ENCODE peak calls at places on chromosomes 12 and 14, in six cellular contexts. Z is GM12878, G is K562, D is H1, V is HCT116, Y is HepG2. B is an unnamed sample.
A peak's percentile ranks its signal among the peaks of the same experiment; 100 is the strongest.

GRCh38 chr12:18601962-18602361 is 135.8 kb downstream of the PLCZ1 start:
- DNase-seq in Z (no peak), G (no peak), D (no peak), V (no peak), Y (no peak), B (no peak)

GRCh38 chr12:104467346-104467837 is 10.6 kb downstream of the CHST11 start:
- DNase-seq in Z (no peak), G (peak; percentile 64), D (no peak), V (no peak), Y (no peak), B (no peak)

GRCh38 chr14:29111554-29111953 is 345.0 kb downstream of the FOXG1 start:
- DNase-seq in Z (no peak), G (no peak), D (no peak), V (no peak), Y (no peak), B (no peak)

GRCh38 chr12:25241171-25242020 is 9.3 kb downstream of the KRAS start:
- DNase-seq in Z (no peak), G (peak; percentile 12), D (no peak), V (peak; percentile 18), Y (peak; percentile 24), B (peak; percentile 56)

GRCh38 chr12:6778212-6778570 is 5.9 kb downstream of the LAG3 start:
- DNase-seq in Z (no peak), G (no peak), D (peak; percentile 70), V (no peak), Y (no peak), B (no peak)

GRCh38 chr14:54577977-54578376 is 11.0 kb downstream of the SAMD4A start:
- DNase-seq in Z (no peak), G (no peak), D (no peak), V (no peak), Y (peak; percentile 20), B (no peak)

GRCh38 chr12:91432079-91432478 is 249.5 kb upstream of the DCN start:
- DNase-seq in Z (no peak), G (no peak), D (no peak), V (no peak), Y (no peak), B (no peak)

GRCh38 chr12:65673732-65674131 is 150.6 kb upstream of the HMGA2 start:
- DNase-seq in Z (no peak), G (no peak), D (no peak), V (no peak), Y (no peak), B (no peak)

GRCh38 chr12:16359512-16360491 is 12.4 kb downstream of the MGST1 start:
- DNase-seq in Z (no peak), G (peak; percentile 53), D (peak; percentile 85), V (peak; percentile 47), Y (peak; percentile 56), B (peak; percentile 91)

GRCh38 chr14:99654235-99655000 is 9.5 kb downstream of the HHIPL1 start:
- DNase-seq in Z (no peak), G (no peak), D (no peak), V (no peak), Y (no peak), B (no peak)

GRCh38 chr14:101889898-101890297 is 74.5 kb upstream of the DYNC1H1 start:
- DNase-seq in Z (no peak), G (no peak), D (no peak), V (no peak), Y (no peak), B (no peak)

GRCh38 chr12:120972870-120973543 is 5.3 kb upstream of the HNF1A start:
- DNase-seq in Z (no peak), G (no peak), D (no peak), V (no peak), Y (peak; percentile 90), B (peak; percentile 98)

GRCh38 chr14:76261371-76261811 is 109.7 kb downstream of the GPATCH2L start:
- DNase-seq in Z (no peak), G (peak; percentile 11), D (no peak), V (no peak), Y (no peak), B (peak; percentile 57)

GRCh38 chr12:119988440-119988787 is 622 bp upstream of the BICDL1 start:
- DNase-seq in Z (no peak), G (no peak), D (no peak), V (no peak), Y (no peak), B (no peak)

GRCh38 chr14:35161231-35161630 is 38.9 kb downstream of the PRORP start:
- DNase-seq in Z (no peak), G (no peak), D (no peak), V (no peak), Y (no peak), B (no peak)

GRCh38 chr12:76083246-76083735 is 1.2 kb downstream of the NAP1L1 start:
- DNase-seq in Z (no peak), G (no peak), D (no peak), V (no peak), Y (no peak), B (no peak)

GRCh38 chr12:450438-450837 is 9.3 kb upstream of the B4GALNT3 start:
- DNase-seq in Z (no peak), G (peak; percentile 18), D (no peak), V (no peak), Y (no peak), B (no peak)

GRCh38 chr14:79278286-79278797 is 933.0 kb downstream of the DIO2 start:
- DNase-seq in Z (no peak), G (no peak), D (no peak), V (no peak), Y (no peak), B (no peak)
- TF ChIP-seq ZNF274 in Z (no peak), G (no peak), D (no peak), V (no peak), Y (no peak), B (no peak)

DNA sequence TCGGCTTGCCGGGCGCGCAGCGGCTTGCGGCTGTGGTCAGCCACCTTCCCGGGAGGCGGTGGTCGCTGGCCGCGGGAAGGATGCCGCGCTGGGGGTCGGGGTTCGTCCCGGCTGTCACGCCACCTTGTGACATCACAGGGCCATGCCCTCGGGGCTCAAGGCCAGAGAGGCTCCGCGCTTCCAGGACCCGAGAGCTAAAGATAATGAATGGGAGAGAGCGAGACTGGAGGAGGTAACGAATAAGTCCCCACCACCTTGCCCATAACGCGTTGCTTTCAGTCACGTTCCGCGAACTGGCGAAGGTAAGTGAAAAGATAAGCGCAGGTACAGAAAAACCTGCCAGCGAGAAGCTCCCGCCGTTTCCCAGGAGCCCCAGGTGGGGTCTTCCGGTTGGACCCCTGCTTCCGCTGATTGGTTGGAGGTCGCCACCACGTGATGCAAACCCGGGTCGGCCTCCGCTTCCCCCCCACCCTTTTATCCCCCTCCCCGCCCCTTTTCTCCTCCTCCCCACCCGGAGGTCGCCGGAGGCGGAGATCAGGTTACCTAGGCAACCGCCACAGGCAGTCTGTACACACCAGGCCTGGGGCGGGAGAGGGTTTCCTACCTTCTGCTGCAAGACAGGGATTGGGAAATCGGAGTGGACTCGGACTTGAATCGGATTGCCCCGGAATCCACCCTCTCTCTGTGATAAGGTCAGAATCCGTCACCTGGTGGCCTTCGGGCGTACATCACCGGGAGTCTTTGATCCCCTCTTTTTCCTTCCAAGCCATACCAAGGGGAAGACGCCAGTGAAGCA is at the start of gene LRRC9:
- DNase-seq in Z (no peak), G (peak; percentile 17), D (peak; percentile 89), V (no peak), Y (peak; percentile 93), B (peak; percentile 85)
- TF ChIP-seq ZNF274 in Z (no peak), G (no peak), D (no peak), V (no peak), Y (peak; percentile 74), B (no peak)

GRCh38 chr12:61546296-61546695 is 713.9 kb upstream of the USP15 start:
- DNase-seq in Z (no peak), G (no peak), D (no peak), V (peak; percentile 26), Y (no peak), B (no peak)
- TF ChIP-seq ZNF274 in Z (no peak), G (no peak), D (no peak), V (no peak), Y (no peak), B (no peak)

GRCh38 chr12:113259499-113259953 is 38.3 kb downstream of the TPCN1 start:
- DNase-seq in Z (no peak), G (peak; percentile 35), D (no peak), V (no peak), Y (peak; percentile 78), B (no peak)
- TF ChIP-seq ZNF274 in Z (no peak), G (no peak), D (no peak), V (no peak), Y (no peak), B (no peak)